ENCODE peak calls at places on chromosomes 5 and 9, in six cellular contexts. One of them, this sample, is unnamed.

GRCh38 chr5:133086366-133086875 is 34.6 kb downstream of the HSPA4 start:
- DNase-seq in A549: no peak
- DNase-seq in GM23248: peak
- DNase-seq in uterus: no peak
- DNase-seq in colonic mucosa: no peak
- DNase-seq in SK-N-SH: no peak
- DNase-seq in this sample: no peak

GRCh38 chr9:31590091-31590490 is 794.4 kb upstream of the ACO1 start:
- DNase-seq in A549: no peak
- DNase-seq in GM23248: peak
- DNase-seq in uterus: no peak
- DNase-seq in colonic mucosa: no peak
- DNase-seq in SK-N-SH: no peak
- DNase-seq in this sample: no peak

GRCh38 chr9:123414226-123414625 is 58.2 kb downstream of the CRB2 start:
- DNase-seq in A549: no peak
- DNase-seq in GM23248: no peak
- DNase-seq in uterus: no peak
- DNase-seq in colonic mucosa: no peak
- DNase-seq in SK-N-SH: no peak
- DNase-seq in this sample: no peak

GRCh38 chr5:133753856-133754255 is 141.5 kb upstream of the FSTL4 start:
- DNase-seq in A549: no peak
- DNase-seq in GM23248: peak
- DNase-seq in uterus: no peak
- DNase-seq in colonic mucosa: no peak
- DNase-seq in SK-N-SH: no peak
- DNase-seq in this sample: no peak

GRCh38 chr5:31434898-31435297 is 97.0 kb downstream of the DROSHA start:
- DNase-seq in A549: no peak
- DNase-seq in GM23248: no peak
- DNase-seq in uterus: no peak
- DNase-seq in colonic mucosa: no peak
- DNase-seq in SK-N-SH: no peak
- DNase-seq in this sample: no peak

GRCh38 chr5:147453901-147454814 is 55.7 kb downstream of the DPYSL3 start:
- DNase-seq in A549: peak
- DNase-seq in GM23248: peak
- DNase-seq in uterus: peak
- DNase-seq in colonic mucosa: peak
- DNase-seq in SK-N-SH: peak
- DNase-seq in this sample: peak

GRCh38 chr5:180313677-180314076 is 21.8 kb upstream of the MAPK9 start:
- DNase-seq in A549: no peak
- DNase-seq in GM23248: no peak
- DNase-seq in uterus: no peak
- DNase-seq in colonic mucosa: peak
- DNase-seq in SK-N-SH: peak
- DNase-seq in this sample: no peak

GRCh38 chr5:2038337-2039179 is 155.8 kb upstream of the IRX4 start:
- DNase-seq in A549: peak
- DNase-seq in GM23248: peak
- DNase-seq in uterus: peak
- DNase-seq in colonic mucosa: peak
- DNase-seq in SK-N-SH: peak
- DNase-seq in this sample: peak

GRCh38 chr9:136312436-136312835 is 8.5 kb upstream of the CCDC187 start:
- DNase-seq in A549: peak
- DNase-seq in GM23248: peak
- DNase-seq in uterus: no peak
- DNase-seq in colonic mucosa: no peak
- DNase-seq in SK-N-SH: peak
- DNase-seq in this sample: peak

GRCh38 chr5:68848086-68848485 is 245.7 kb upstream of the SLC30A5 start:
- DNase-seq in A549: no peak
- DNase-seq in GM23248: peak
- DNase-seq in uterus: no peak
- DNase-seq in colonic mucosa: no peak
- DNase-seq in SK-N-SH: no peak
- DNase-seq in this sample: no peak

GRCh38 chr9:3205421-3206095 is 320.2 kb downstream of the RFX3 start:
- DNase-seq in A549: no peak
- DNase-seq in GM23248: peak
- DNase-seq in uterus: no peak
- DNase-seq in colonic mucosa: no peak
- DNase-seq in SK-N-SH: no peak
- DNase-seq in this sample: no peak

GRCh38 chr5:51272957-51273356 is 110.3 kb upstream of the ISL1 start:
- DNase-seq in A549: no peak
- DNase-seq in GM23248: no peak
- DNase-seq in uterus: no peak
- DNase-seq in colonic mucosa: no peak
- DNase-seq in SK-N-SH: no peak
- DNase-seq in this sample: no peak

GRCh38 chr9:976805-977360 is 428 bp downstream of the DMRT3 start:
- DNase-seq in A549: peak
- DNase-seq in GM23248: no peak
- DNase-seq in uterus: no peak
- DNase-seq in colonic mucosa: no peak
- DNase-seq in SK-N-SH: peak
- DNase-seq in this sample: no peak

GRCh38 chr5:155905359-155905758 is 421.6 kb upstream of the SGCD start:
- DNase-seq in A549: no peak
- DNase-seq in GM23248: peak
- DNase-seq in uterus: no peak
- DNase-seq in colonic mucosa: no peak
- DNase-seq in SK-N-SH: no peak
- DNase-seq in this sample: no peak

GRCh38 chr9:78539904-78540303 is 243.0 kb downstream of the PSAT1 start:
- DNase-seq in A549: peak
- DNase-seq in GM23248: peak
- DNase-seq in uterus: no peak
- DNase-seq in colonic mucosa: no peak
- DNase-seq in SK-N-SH: no peak
- DNase-seq in this sample: no peak

GRCh38 chr9:93899609-93900435 is 55.3 kb downstream of the BARX1 start:
- DNase-seq in A549: no peak
- DNase-seq in GM23248: no peak
- DNase-seq in uterus: no peak
- DNase-seq in colonic mucosa: no peak
- DNase-seq in SK-N-SH: peak
- DNase-seq in this sample: no peak

GRCh38 chr9:121741198-121741918 is 89.9 kb downstream of the DAB2IP start:
- DNase-seq in A549: no peak
- DNase-seq in GM23248: no peak
- DNase-seq in uterus: no peak
- DNase-seq in colonic mucosa: no peak
- DNase-seq in SK-N-SH: no peak
- DNase-seq in this sample: no peak

GRCh38 chr5:176996780-176997179 is 9.8 kb downstream of the UIMC1 start:
- DNase-seq in A549: peak
- DNase-seq in GM23248: no peak
- DNase-seq in uterus: no peak
- DNase-seq in colonic mucosa: no peak
- DNase-seq in SK-N-SH: no peak
- DNase-seq in this sample: no peak

GRCh38 chr9:108356806-108357205 is 499.0 kb downstream of the ACTL7B start:
- DNase-seq in A549: no peak
- DNase-seq in GM23248: no peak
- DNase-seq in uterus: no peak
- DNase-seq in colonic mucosa: no peak
- DNase-seq in SK-N-SH: no peak
- DNase-seq in this sample: no peak

GRCh38 chr9:100084145-100084478 is 14.7 kb downstream of the ERP44 start:
- DNase-seq in A549: no peak
- DNase-seq in GM23248: no peak
- DNase-seq in uterus: no peak
- DNase-seq in colonic mucosa: no peak
- DNase-seq in SK-N-SH: no peak
- DNase-seq in this sample: no peak

GRCh38 chr9:100086097-100086496 is 12.7 kb downstream of the ERP44 start:
- DNase-seq in A549: no peak
- DNase-seq in GM23248: no peak
- DNase-seq in uterus: no peak
- DNase-seq in colonic mucosa: no peak
- DNase-seq in SK-N-SH: no peak
- DNase-seq in this sample: no peak

GRCh38 chr9:100083448-100084144 is 15.2 kb downstream of the ERP44 start:
- DNase-seq in A549: no peak
- DNase-seq in GM23248: peak
- DNase-seq in uterus: no peak
- DNase-seq in colonic mucosa: no peak
- DNase-seq in SK-N-SH: no peak
- DNase-seq in this sample: no peak

GRCh38 chr9:100084734-100085133 is 14.1 kb downstream of the ERP44 start:
- DNase-seq in A549: no peak
- DNase-seq in GM23248: no peak
- DNase-seq in uterus: no peak
- DNase-seq in colonic mucosa: no peak
- DNase-seq in SK-N-SH: no peak
- DNase-seq in this sample: no peak

DNA sequence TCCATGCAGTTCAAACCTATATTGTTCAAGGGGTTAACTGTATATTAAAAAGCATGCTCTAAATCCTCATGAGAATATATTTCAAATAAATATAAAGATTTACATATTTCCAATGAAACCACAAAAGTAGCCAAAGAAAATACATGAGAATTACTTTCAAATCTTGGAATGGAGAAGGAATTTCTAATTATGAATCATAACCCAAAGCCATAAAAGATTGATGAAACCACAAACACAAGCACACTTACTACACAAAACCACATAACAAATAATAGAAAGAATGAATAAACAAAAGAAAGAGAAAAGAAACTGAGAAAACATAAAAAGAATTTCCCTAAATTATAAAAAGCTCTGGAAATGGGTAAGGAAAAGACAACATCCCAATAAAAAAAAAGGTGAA is 16.0 kb downstream of the ERP44 start:
- DNase-seq in A549: no peak
- DNase-seq in GM23248: peak
- DNase-seq in uterus: no peak
- DNase-seq in colonic mucosa: no peak
- DNase-seq in SK-N-SH: no peak
- DNase-seq in this sample: no peak
- H3K4me3 ChIP-seq in A549: no peak
- H3K4me3 ChIP-seq in GM23248: no peak
- H3K4me3 ChIP-seq in uterus: no peak
- H3K4me3 ChIP-seq in colonic mucosa: no peak
- H3K4me3 ChIP-seq in SK-N-SH: no peak
- H3K4me3 ChIP-seq in this sample: no peak

GRCh38 chr5:758698-759053 is 25.9 kb downstream of the ZDHHC11B start:
- DNase-seq in A549: no peak
- DNase-seq in GM23248: no peak
- DNase-seq in uterus: no peak
- DNase-seq in colonic mucosa: peak
- DNase-seq in SK-N-SH: no peak
- DNase-seq in this sample: no peak
- H3K4me3 ChIP-seq in A549: no peak
- H3K4me3 ChIP-seq in GM23248: no peak
- H3K4me3 ChIP-seq in uterus: no peak
- H3K4me3 ChIP-seq in colonic mucosa: peak
- H3K4me3 ChIP-seq in SK-N-SH: no peak
- H3K4me3 ChIP-seq in this sample: peak

DNA sequence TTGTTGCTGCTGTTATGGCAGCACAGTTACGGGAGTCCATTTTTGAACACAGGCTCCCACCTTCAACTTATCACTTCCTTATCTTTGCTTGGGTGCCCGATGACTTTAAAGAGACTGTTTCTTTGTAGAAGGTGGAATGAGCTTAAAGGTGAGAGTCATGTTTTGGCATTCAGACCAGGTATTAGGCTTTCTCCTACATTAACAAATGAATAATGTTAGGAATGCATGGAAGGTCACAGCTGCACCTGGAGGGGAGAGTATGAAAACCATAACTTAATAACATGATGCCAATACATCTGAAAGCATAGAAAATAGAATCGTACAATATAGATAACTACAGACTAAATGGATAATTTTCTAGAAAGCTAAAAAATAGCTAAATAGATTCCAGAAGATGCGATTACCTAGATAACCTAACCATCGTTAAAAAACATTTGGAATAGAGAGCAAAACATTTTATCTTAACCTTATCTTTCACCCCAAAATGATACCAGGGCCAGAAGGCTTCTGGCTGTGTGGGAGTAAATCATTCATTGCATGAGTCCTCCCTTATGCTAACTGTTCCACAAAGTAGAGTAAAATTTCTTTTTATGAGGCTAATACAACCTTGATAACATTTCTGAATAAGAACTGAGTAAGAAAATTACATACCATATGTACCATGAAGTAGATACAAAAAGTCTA is 126.2 kb upstream of the ADCY2 start:
- DNase-seq in A549: no peak
- DNase-seq in GM23248: no peak
- DNase-seq in uterus: no peak
- DNase-seq in colonic mucosa: no peak
- DNase-seq in SK-N-SH: no peak
- DNase-seq in this sample: no peak
- H3K4me3 ChIP-seq in A549: no peak
- H3K4me3 ChIP-seq in GM23248: no peak
- H3K4me3 ChIP-seq in uterus: no peak
- H3K4me3 ChIP-seq in colonic mucosa: no peak
- H3K4me3 ChIP-seq in SK-N-SH: no peak
- H3K4me3 ChIP-seq in this sample: no peak

GRCh38 chr5:151212361-151212899 is 11.5 kb downstream of the CCDC69 start:
- DNase-seq in A549: no peak
- DNase-seq in GM23248: no peak
- DNase-seq in uterus: no peak
- DNase-seq in colonic mucosa: no peak
- DNase-seq in SK-N-SH: no peak
- DNase-seq in this sample: no peak
- H3K4me3 ChIP-seq in A549: no peak
- H3K4me3 ChIP-seq in GM23248: no peak
- H3K4me3 ChIP-seq in uterus: no peak
- H3K4me3 ChIP-seq in colonic mucosa: no peak
- H3K4me3 ChIP-seq in SK-N-SH: no peak
- H3K4me3 ChIP-seq in this sample: peak